ENCODE peak calls at places on chromosomes 5 and 9, in nine cellular contexts. C is body of pancreas, D is GM10248, F is fibroblast of the aortic adventitia, R is neural crest cell, Z is fibroblast of pulmonary artery, I is heart left ventricle, X is GM12865, S is RWPE1. H is an unnamed sample.

GRCh38 chr9:90141723-90142122 is 500.9 kb downstream of the DIRAS2 start:
- DNase-seq in D (peak; percentile 23), X (peak; percentile 17), C (no peak), F (peak; percentile 45), S (peak; percentile 35), I (no peak), Z (peak; percentile 38), R (no peak), H (no peak)

GRCh38 chr5:113274836-113275414 is 159.9 kb downstream of the TSSK1B start:
- DNase-seq in C (peak; percentile 20), R (peak; percentile 13), S (no peak), I (no peak), X (no peak), F (no peak), Z (no peak), D (no peak), H (no peak)

GRCh38 chr9:122131401-122131921 is 28.1 kb downstream of the NDUFA8 start:
- DNase-seq in C (no peak), D (no peak), F (no peak), S (no peak), R (no peak), I (no peak), X (no peak), Z (no peak), H (no peak)

GRCh38 chr9:117720066-117720465 is 15.9 kb downstream of the TLR4 start:
- DNase-seq in C (no peak), D (no peak), I (no peak), Z (no peak), F (no peak), R (no peak), S (no peak), X (no peak), H (no peak)

GRCh38 chr9:126856326-126856877 is 4.0 kb upstream of the ZBTB34 start:
- DNase-seq in D (no peak), I (no peak), C (no peak), F (no peak), Z (no peak), S (no peak), X (no peak), R (no peak), H (no peak)

GRCh38 chr5:31481531-31481930 is 50.4 kb downstream of the DROSHA start:
- DNase-seq in X (no peak), Z (no peak), I (no peak), S (no peak), R (no peak), D (no peak), C (no peak), F (no peak), H (no peak)

GRCh38 chr9:69955536-69956355 is 87.9 kb upstream of the MAMDC2 start:
- DNase-seq in F (no peak), I (no peak), S (no peak), Z (no peak), C (no peak), X (no peak), D (no peak), R (no peak), H (no peak)

GRCh38 chr9:93094294-93095204 is 1.5 kb upstream of the CARD19 start:
- DNase-seq in Z (no peak), S (no peak), R (no peak), C (peak; percentile 52), I (peak; percentile 84), X (peak; percentile 82), D (no peak), F (no peak), H (peak; percentile 71)

GRCh38 chr9:89576404-89576824 is 28.4 kb upstream of the GADD45G start:
- DNase-seq in S (peak; percentile 46), F (peak; percentile 66), I (no peak), C (no peak), D (no peak), Z (peak; percentile 67), X (peak; percentile 43), R (no peak), H (no peak)

GRCh38 chr9:116576386-116576785 is 110.7 kb upstream of the TRIM32 start:
- DNase-seq in D (no peak), R (no peak), F (no peak), I (no peak), X (no peak), C (no peak), Z (no peak), S (no peak), H (no peak)

GRCh38 chr5:145130996-145131395 is 704.1 kb downstream of the PRELID2 start:
- DNase-seq in Z (peak; percentile 7), I (no peak), R (no peak), F (peak; percentile 2), X (no peak), S (no peak), D (no peak), C (no peak), H (no peak)

GRCh38 chr9:78393932-78394331 is 97.0 kb downstream of the PSAT1 start:
- DNase-seq in F (no peak), C (no peak), Z (no peak), D (no peak), S (no peak), X (no peak), R (no peak), I (no peak), H (no peak)

DNA sequence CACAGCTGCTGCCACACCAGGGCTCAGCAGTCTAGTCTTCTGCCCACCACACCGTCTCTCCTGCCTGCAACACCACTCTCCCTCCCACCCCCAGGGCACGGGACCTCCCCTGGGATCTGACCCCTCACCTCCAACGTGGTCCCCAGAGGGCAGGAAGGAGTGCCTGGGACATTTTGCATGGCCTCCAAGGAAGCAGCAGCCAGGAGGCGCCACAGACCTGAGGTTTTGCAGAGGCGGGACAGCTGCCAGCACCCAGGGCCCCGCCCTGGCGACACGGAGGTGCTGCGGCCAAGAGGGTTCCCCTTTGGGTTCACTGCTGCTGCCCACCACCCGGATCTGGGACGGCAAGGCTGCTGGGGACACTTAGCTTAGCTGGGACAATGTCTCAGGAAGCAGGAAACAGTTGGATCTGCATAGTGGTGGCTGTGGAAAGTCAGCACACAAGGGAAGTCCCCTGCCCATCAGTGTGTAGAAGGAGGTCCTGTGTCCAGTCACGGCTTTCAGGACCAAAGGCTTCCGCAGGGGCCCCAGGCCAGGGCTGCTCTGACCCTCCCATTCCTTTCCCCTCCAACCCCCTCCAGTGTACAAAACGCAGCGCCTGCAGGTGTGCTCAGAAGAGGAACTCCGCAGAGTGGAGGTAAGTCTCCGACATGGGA is 13.8 kb downstream of the PROP1 start:
- DNase-seq in C (peak; percentile 74), R (no peak), F (no peak), Z (no peak), D (no peak), I (no peak), X (peak; percentile 29), S (no peak), H (peak; percentile 39)
- TF ChIP-seq CTCF in C (peak; percentile 64), R (peak; percentile 25), F (no peak), Z (no peak), D (peak; percentile 13), I (no peak), X (no peak), S (no peak), H (no peak)

GRCh38 chr9:112970939-112971338 is 41.1 kb downstream of the ZNF883 start:
- DNase-seq in F (no peak), Z (peak; percentile 10), X (no peak), R (no peak), C (no peak), D (no peak), S (peak; percentile 25), I (no peak), H (no peak)

GRCh38 chr9:112969730-112970129 is 42.3 kb downstream of the ZNF883 start:
- DNase-seq in F (no peak), Z (no peak), S (no peak), C (no peak), R (no peak), I (no peak), D (no peak), X (no peak), H (no peak)

GRCh38 chr9:112971415-112971814 is 40.6 kb downstream of the ZNF883 start:
- DNase-seq in F (peak; percentile 2), I (no peak), X (peak; percentile 14), C (peak; percentile 6), Z (peak; percentile 7), S (no peak), R (peak; percentile 4), D (no peak), H (peak; percentile 22)
- TF ChIP-seq CTCF in F (peak; percentile 14), I (no peak), X (peak; percentile 17), C (peak; percentile 23), Z (peak; percentile 24), S (no peak), R (peak; percentile 45), D (no peak), H (peak; percentile 7)

GRCh38 chr9:82260691-82261090 is 272.1 kb downstream of the SPATA31D1 start:
- DNase-seq in I (no peak), X (no peak), F (no peak), R (no peak), C (no peak), S (no peak), D (no peak), Z (no peak), H (no peak)

GRCh38 chr9:82263621-82264020 is 275.0 kb downstream of the SPATA31D1 start:
- DNase-seq in S (no peak), I (no peak), D (no peak), R (no peak), C (no peak), F (no peak), X (no peak), Z (no peak), H (no peak)
- TF ChIP-seq CTCF in S (no peak), I (no peak), D (no peak), R (no peak), C (no peak), F (no peak), X (no peak), Z (no peak), H (no peak)

GRCh38 chr9:130825809-130826208 is 9.2 kb upstream of the ABL1 start:
- DNase-seq in R (no peak), D (no peak), I (no peak), S (no peak), Z (no peak), X (no peak), C (no peak), F (no peak), H (no peak)

GRCh38 chr9:130824079-130824478 is 11.0 kb upstream of the ABL1 start:
- DNase-seq in F (no peak), I (no peak), Z (no peak), X (no peak), C (no peak), D (no peak), S (no peak), R (no peak), H (no peak)

GRCh38 chr9:130823435-130823834 is 11.6 kb upstream of the ABL1 start:
- DNase-seq in X (no peak), Z (no peak), R (no peak), D (no peak), S (no peak), I (no peak), F (no peak), C (no peak), H (no peak)

GRCh38 chr9:130825051-130825651 is 9.9 kb upstream of the ABL1 start:
- DNase-seq in C (peak; percentile 13), R (no peak), S (peak; percentile 36), X (no peak), D (no peak), Z (peak; percentile 67), F (peak; percentile 78), I (no peak), H (no peak)

DNA sequence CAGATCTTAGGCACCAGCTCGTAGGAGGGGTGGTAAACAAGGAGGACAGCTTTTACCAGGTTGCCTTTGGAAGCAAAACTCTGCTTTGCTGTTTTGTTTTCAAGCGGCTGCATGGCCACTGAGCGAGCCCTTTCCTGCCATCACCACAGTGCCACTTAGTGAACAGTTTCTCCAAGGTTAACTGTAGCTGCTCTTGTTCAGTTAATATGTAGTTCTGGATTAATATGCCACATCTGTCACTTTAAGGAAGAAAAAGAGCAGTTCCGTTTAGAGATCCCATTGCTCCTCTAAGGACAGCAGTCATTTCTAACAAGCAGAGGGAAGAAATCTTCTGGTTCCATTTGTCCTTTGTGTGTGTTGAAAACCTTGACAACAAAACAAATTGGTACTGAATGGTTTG is 10.4 kb upstream of the ABL1 start:
- DNase-seq in C (no peak), S (no peak), R (no peak), D (no peak), X (no peak), Z (no peak), F (no peak), I (no peak), H (no peak)
- TF ChIP-seq CTCF in C (no peak), S (no peak), R (no peak), D (no peak), X (no peak), Z (no peak), F (no peak), I (no peak), H (no peak)